ENCODE peak calls at places on chromosomes 7 and 10, in five cellular contexts. Y is cardiac muscle cell, L is lung, G is NT2/D1, P is OCI-LY7. I is an unnamed sample.
A peak's percentile ranks its signal among the peaks of the same experiment; 100 is the strongest.

GRCh38 chr7:90613088-90613498 is 17.0 kb downstream of the CDK14 start:
- DNase-seq in Y (no peak), L (no peak), G (no peak), P (no peak), I (no peak)

GRCh38 chr10:53894145-53894544 is 906.9 kb downstream of the PCDH15 start:
- DNase-seq in Y (no peak), L (no peak), G (no peak), P (no peak), I (no peak)

GRCh38 chr7:47441796-47442744 is 139.8 kb downstream of the TNS3 start:
- DNase-seq in Y (no peak), L (no peak), G (no peak), P (no peak), I (no peak)

GRCh38 chr7:131106681-131107342 is 220.9 kb upstream of the MKLN1 start:
- DNase-seq in Y (peak; percentile 45), L (peak; percentile 45), G (no peak), P (peak; percentile 42), I (peak; percentile 45)

GRCh38 chr7:124785994-124786393 is 20.4 kb upstream of the GPR37 start:
- DNase-seq in Y (no peak), L (no peak), G (no peak), P (no peak), I (no peak)

GRCh38 chr7:26326211-26326610 is 34.5 kb downstream of the SNX10 start:
- DNase-seq in Y (no peak), L (no peak), G (no peak), P (no peak), I (no peak)

GRCh38 chr10:1094112-1095057 is 38.2 kb downstream of the WDR37 start:
- DNase-seq in Y (no peak), L (no peak), G (no peak), P (no peak), I (no peak)

GRCh38 chr7:82677493-82677892 is 233.9 kb upstream of the CACNA2D1 start:
- DNase-seq in Y (peak; percentile 3), L (no peak), G (no peak), P (peak; percentile 60), I (no peak)

GRCh38 chr10:80406249-80406648 is 2.1 kb upstream of the PRXL2A start:
- DNase-seq in Y (no peak), L (no peak), G (no peak), P (no peak), I (no peak)

GRCh38 chr7:93378131-93378530 is 146.0 kb downstream of the VPS50 start:
- DNase-seq in Y (no peak), L (no peak), G (no peak), P (peak; percentile 39), I (no peak)

GRCh38 chr7:24734306-24734705 is 23.0 kb downstream of the GSDME start:
- DNase-seq in Y (no peak), L (no peak), G (no peak), P (no peak), I (no peak)

GRCh38 chr7:80837345-80837744 is 81.5 kb downstream of the SEMA3C start:
- DNase-seq in Y (no peak), L (no peak), G (no peak), P (no peak), I (no peak)

GRCh38 chr10:95229724-95230627 is 35.9 kb downstream of the ACSM6 start:
- DNase-seq in Y (no peak), L (no peak), G (no peak), P (no peak), I (no peak)

GRCh38 chr10:119161680-119162079 is 3.8 kb downstream of the SFXN4 start:
- DNase-seq in Y (no peak), L (no peak), G (no peak), P (no peak), I (no peak)

GRCh38 chr7:121882731-121883130 is 9.8 kb downstream of the PTPRZ1 start:
- DNase-seq in Y (no peak), L (no peak), G (no peak), P (no peak), I (no peak)

GRCh38 chr7:31022117-31022516 is 30.0 kb upstream of the ADCYAP1R1 start:
- DNase-seq in Y (no peak), L (no peak), G (no peak), P (no peak), I (no peak)

GRCh38 chr7:123615344-123615743 is 13.7 kb downstream of the ASB15 start:
- DNase-seq in Y (peak; percentile 68), L (no peak), G (no peak), P (no peak), I (no peak)

GRCh38 chr10:96664563-96664962 is 55.8 kb downstream of the PIK3AP1 start:
- DNase-seq in Y (no peak), L (no peak), G (no peak), P (peak; percentile 55), I (no peak)

GRCh38 chr10:132939378-132939955 is 2.9 kb downstream of the CFAP46 start:
- DNase-seq in Y (no peak), L (no peak), G (no peak), P (no peak), I (no peak)

GRCh38 chr7:30548762-30549344 is 44.2 kb upstream of the GGCT start:
- DNase-seq in Y (peak; percentile 81), L (peak; percentile 77), G (peak; percentile 91), P (peak; percentile 61), I (peak; percentile 10)

GRCh38 chr7:96415293-96415940 is 93.5 kb upstream of the SLC25A13 start:
- DNase-seq in Y (no peak), L (no peak), G (no peak), P (no peak), I (no peak)

GRCh38 chr10:30437039-30437781 is 3.2 kb downstream of the MAP3K8 start:
- DNase-seq in Y (no peak), L (peak; percentile 25), G (no peak), P (peak; percentile 77), I (no peak)

GRCh38 chr7:124929467-124930172 is at the start of gene POT1:
- DNase-seq in Y (peak; percentile 99), L (peak; percentile 99), G (peak; percentile 98), P (peak; percentile 98), I (peak; percentile 93)

GRCh38 chr10:10994360-10994759 is 23.3 kb upstream of the CELF2 start:
- DNase-seq in Y (no peak), L (no peak), G (no peak), P (no peak), I (no peak)

GRCh38 chr10:80500572-80501380 is 36.9 kb upstream of the SH2D4B start:
- DNase-seq in Y (no peak), L (no peak), G (no peak), P (no peak), I (no peak)

GRCh38 chr10:91010952-91011351 is 90.1 kb upstream of the ANKRD1 start:
- DNase-seq in Y (no peak), L (no peak), G (no peak), P (no peak), I (no peak)

GRCh38 chr10:133166828-133167692 is 7.0 kb downstream of the KNDC1 start:
- DNase-seq in Y (no peak), L (no peak), G (no peak), P (no peak), I (no peak)

DNA sequence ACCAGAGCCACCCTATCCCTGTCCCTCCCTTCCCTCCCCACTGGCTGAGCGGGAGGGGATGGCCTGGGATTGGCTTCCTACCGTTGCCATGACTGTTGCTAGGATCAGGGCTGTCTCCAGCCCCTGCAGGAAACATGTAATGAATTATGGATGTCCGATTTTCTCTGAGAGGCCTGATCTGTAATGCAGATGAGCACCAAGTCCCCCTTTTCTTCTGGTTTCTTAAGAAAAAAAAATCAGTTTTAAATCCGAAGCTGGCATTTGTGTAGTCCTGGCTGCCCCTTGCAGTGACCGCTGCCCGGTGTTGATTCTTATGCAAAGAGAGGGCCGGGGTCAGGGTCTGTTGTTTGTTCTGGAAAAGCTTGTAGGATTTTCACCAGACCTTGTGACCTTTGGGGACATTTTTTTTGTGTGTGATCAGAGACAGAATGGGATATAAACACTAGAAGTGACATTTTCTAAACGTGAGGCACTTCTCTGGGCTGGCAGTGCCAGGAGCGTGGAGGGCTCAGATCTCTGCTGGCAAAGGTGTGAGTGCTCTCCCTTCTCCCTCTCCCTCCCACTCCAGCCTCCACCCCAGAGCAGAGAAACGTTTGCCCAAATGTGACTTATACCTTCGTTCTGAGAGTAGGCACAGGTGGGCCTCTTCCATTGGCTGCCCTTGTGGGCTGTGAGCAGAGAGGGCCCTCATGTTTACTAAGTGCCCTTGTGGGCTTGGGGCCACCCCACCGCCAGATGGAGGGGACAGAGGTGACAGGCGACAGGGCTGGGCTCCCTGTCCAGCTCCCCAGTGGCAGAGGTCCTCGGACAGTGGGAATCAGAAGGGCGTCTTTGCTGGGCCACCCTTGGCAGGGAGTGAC is 127.5 kb downstream of the DNAJB6 start:
- DNase-seq in Y (no peak), L (no peak), G (peak; percentile 15), P (no peak), I (no peak)
- H3K9me3 ChIP-seq in Y (no peaks in the 10 kb centered on the region), L (no peaks in the 10 kb centered on the region), G (no peaks in the 10 kb centered on the region), P (no peaks in the 10 kb centered on the region), I (no peaks in the 10 kb centered on the region)

DNA sequence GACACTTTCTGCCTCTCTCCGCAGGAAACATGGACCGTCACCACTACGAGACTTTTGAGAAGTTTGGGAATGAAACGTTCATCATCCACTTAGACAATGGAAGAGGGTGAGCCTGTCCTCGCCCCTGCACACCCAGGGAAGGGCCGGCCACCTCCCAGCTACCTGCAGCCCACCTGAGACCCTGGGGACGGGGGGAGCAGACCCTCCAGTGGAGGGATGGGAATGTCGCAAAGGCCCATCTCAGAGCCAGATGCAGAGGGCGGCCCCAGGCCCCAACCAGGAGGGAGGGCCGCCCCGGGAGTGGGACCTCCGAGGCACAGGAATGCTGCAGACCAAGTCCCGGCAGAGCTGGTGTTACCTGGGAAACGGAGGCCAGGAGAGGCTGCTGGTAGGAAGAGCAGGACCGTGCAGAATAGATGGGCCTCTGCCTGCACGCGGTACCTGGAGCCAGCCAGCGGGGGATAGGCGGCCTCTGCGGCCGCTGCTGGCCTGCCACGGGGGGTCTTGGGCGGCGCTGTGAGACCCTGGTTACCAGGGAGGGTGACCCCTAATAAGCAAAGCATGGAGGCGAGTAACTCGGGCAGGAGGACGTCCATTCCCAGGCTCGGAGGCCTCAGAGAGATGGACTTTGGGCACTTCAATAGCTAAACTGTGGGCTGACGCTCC is 32.9 kb upstream of the FOXL3 start:
- DNase-seq in Y (no peak), L (no peak), G (no peak), P (no peak), I (no peak)
- H3K9me3 ChIP-seq in Y (no peaks in the 10 kb centered on the region), L (no peaks in the 10 kb centered on the region), G (peaks cover 90% of the 10 kb centered on the region), P (peaks cover 12% of the 10 kb centered on the region), I (no peaks in the 10 kb centered on the region)

DNA sequence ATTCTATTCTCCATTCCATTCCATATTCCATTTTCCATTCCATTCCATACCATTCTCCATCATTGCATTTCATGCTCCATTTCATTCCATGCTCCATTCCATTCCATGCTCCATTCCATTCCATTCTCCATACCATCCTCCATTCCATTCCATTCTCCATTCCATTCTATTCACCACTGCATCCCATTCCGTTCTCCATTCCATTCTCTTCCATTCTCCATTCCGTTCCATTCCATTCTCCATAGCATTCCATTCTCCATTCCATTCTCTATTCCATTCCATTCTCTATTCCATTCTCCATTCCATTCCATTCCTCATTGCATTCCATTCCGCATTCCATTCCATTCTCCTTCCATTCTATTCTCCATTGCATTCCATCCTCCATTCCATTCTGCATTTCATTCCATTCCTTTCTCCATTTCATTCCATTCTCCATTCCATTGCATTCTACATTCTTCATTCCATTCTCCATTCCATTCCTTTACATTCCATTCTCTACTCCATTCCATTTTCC is 84.0 kb downstream of the NSUN6 start:
- DNase-seq in Y (no peak), L (no peak), G (no peak), P (no peak), I (no peak)
- H3K9me3 ChIP-seq in Y (no peaks in the 10 kb centered on the region), L (peaks cover 3% of the 10 kb centered on the region), G (peaks cover 81% of the 10 kb centered on the region), P (peaks cover 29% of the 10 kb centered on the region), I (peaks cover 12% of the 10 kb centered on the region)

DNA sequence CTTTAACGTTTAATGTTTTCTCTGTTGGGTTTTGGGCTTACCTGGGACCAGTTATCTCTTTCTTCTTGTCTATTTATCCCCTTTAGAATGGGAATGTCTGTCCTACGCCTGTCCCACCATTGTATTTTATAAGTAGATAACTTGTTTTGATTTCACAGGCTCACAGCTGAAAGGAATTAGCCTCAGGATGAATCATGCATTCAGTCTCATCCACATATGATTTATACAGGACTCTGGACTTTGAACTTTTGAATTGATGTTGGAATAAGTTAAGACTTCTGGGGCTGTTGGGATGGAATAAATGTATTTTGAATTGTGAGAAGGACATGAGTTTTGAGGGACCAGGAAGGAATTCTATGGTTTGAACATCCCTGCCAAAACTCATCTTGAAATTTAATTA is 112.7 kb downstream of the AMPH start:
- DNase-seq in Y (no peak), L (no peak), G (no peak), P (no peak), I (no peak)
- H3K9me3 ChIP-seq in Y (no peaks in the 10 kb centered on the region), L (peaks cover 6% of the 10 kb centered on the region), G (peaks cover 11% of the 10 kb centered on the region), P (no peaks in the 10 kb centered on the region), I (no peaks in the 10 kb centered on the region)

I was measured in T-helper 17 cell.